ENCODE peak calls at places on chromosomes 13 and 19, in nine cellular contexts. O is transverse colon, H is Peyer's patch, F is HCT116, Q is uterus, W is thyroid gland, B is A549, Z is suprapubic skin, R is IMR-90. C is an unnamed sample. For H3K4me1, the result is how much of the 10 kb centered on the place peaks cover.

GRCh38 chr19:35501684-35502083 is 11.4 kb upstream of the KRTDAP start:
- DNase-seq in O (peak), H (no peak), F (no peak), Q (no peak), W (no peak), B (no peak), Z (no peak), R (no peak), C (no peak)

GRCh38 chr19:13099073-13099999 is 3.3 kb downstream of the LYL1 start:
- DNase-seq in O (peak), H (peak), F (no peak), Q (peak), W (peak), B (no peak), Z (peak), R (no peak), C (peak)

GRCh38 chr13:92682832-92683517 is 543.6 kb upstream of the GPC6 start:
- DNase-seq in O (no peak), H (no peak), F (no peak), Q (no peak), W (no peak), B (no peak), Z (no peak), R (no peak), C (no peak)

GRCh38 chr13:23541221-23541620 is 29.0 kb upstream of the TNFRSF19 start:
- DNase-seq in O (no peak), H (no peak), F (no peak), Q (no peak), W (no peak), B (no peak), Z (no peak), R (peak), C (no peak)

GRCh38 chr13:95503662-95504061 is 48.9 kb upstream of the CLDN10 start:
- DNase-seq in O (no peak), H (no peak), F (no peak), Q (no peak), W (no peak), B (no peak), Z (no peak), R (no peak), C (no peak)

GRCh38 chr19:13839938-13840750 is 36.8 kb upstream of the NANOS3 start:
- DNase-seq in O (peak), H (peak), F (no peak), Q (peak), W (peak), B (peak), Z (peak), R (peak), C (no peak)

GRCh38 chr19:11242864-11243797 is 3.7 kb downstream of the ANGPTL8 start:
- DNase-seq in O (peak), H (peak), F (peak), Q (peak), W (peak), B (peak), Z (peak), R (peak), C (peak)

GRCh38 chr13:36431204-36432105 is 840 bp upstream of the CCNA1 start:
- DNase-seq in O (no peak), H (no peak), F (no peak), Q (no peak), W (peak), B (no peak), Z (no peak), R (no peak), C (no peak)

GRCh38 chr13:112753868-112754267 is 64.0 kb downstream of the ATP11A start:
- DNase-seq in O (no peak), H (no peak), F (no peak), Q (no peak), W (no peak), B (no peak), Z (no peak), R (no peak), C (no peak)

GRCh38 chr13:25945596-25945995 is 106.2 kb downstream of the SHISA2 start:
- DNase-seq in O (no peak), H (no peak), F (no peak), Q (no peak), W (peak), B (no peak), Z (no peak), R (no peak), C (no peak)

GRCh38 chr19:32872391-32872790 is 2.8 kb upstream of the SLC7A9 start:
- DNase-seq in O (no peak), H (no peak), F (no peak), Q (no peak), W (no peak), B (no peak), Z (no peak), R (no peak), C (no peak)

GRCh38 chr13:73248154-73248553 is 189.3 kb downstream of the KLF5 start:
- DNase-seq in O (no peak), H (no peak), F (no peak), Q (no peak), W (no peak), B (no peak), Z (no peak), R (no peak), C (no peak)
- H3K4me1 ChIP-seq in O (under half), H (under half), F (under half), Q (under half), W (under half), B (under half), Z (under half), R (under half), C (under half)

DNA sequence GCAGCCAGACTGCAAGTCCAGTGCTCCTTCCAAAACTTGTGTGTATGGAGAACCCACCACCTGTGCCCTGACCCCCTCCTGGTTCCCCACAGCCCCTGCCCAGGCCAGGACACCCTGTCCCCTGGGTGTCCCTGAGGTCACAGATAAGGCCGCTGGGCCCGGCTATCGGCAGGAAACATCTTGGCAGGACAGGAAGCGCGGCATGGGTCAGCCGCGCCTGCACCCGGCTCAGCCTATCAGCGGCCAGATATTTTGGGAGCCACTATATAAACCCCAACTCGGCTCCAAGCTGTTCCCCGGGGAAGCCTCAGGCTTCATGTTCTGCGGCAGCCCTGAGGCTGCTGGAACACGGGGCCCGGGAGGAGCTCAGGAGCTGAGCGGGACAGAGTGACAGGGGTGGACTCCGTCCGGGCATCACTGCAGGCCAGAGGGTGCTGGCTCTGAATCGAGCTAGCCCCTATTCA is 60.8 kb downstream of the AP1M1 start:
- DNase-seq in O (peak), H (peak), F (no peak), Q (peak), W (peak), B (no peak), Z (no peak), R (no peak), C (peak)
- TF ChIP-seq POLR2A in O (peak), H (no peak), F (no peak), Q (peak), W (no peak), B (no peak), Z (peak), R (no peak), C (peak)

DNA sequence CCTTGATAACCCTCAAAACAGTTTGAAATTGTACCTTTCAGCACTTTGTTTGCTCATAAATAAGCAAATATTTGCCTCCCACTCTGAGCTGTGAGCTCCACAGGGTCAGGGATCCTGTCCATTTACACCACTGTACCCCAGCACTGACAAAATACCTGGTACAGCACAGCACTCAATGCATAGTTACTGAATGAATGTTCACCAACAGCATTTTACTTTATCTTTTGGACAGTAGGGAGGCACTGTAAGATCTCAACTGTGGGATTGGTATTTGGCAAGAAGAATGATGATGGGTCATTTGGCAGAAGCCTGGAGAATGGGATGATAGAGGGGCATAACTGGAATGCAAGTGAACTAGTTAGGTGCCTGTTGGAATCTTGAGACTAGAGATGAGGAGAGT is 127.2 kb upstream of the ARGLU1 start:
- DNase-seq in O (no peak), H (no peak), F (no peak), Q (no peak), W (no peak), B (no peak), Z (no peak), R (no peak), C (no peak)
- H3K4me1 ChIP-seq in O (under half), H (under half), F (under half), Q (under half), W (under half), B (under half), Z (under half), R (under half), C (under half)

GRCh38 chr19:48968179-48968661 is 3.1 kb downstream of the FTL start:
- DNase-seq in O (no peak), H (no peak), F (no peak), Q (no peak), W (peak), B (no peak), Z (no peak), R (peak), C (peak)
- TF ChIP-seq POLR2A in O (no peak), H (no peak), F (no peak), Q (no peak), W (no peak), B (no peak), Z (no peak), R (peak), C (no peak)

DNA sequence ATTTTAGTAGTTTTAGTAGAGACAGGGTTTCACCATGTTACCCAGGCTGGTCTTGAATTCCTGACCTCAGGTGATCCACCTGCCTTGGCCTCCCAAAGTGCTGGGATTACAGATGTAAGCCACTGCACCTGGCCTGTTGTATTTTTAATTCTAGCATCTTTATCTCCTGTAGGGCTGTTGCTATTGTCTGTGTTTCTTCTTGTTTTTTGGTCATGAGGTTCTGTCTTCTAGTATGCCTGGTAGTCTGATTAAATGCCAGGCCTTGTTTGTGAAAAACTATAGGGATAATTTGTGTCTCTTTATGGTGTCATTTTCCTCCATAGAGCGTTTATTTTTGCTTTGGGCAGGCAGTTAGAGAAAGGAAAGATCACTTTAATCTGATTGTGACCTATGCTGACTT is 3.1 kb downstream of the ARHGEF18 start:
- DNase-seq in O (no peak), H (no peak), F (no peak), Q (no peak), W (no peak), B (no peak), Z (no peak), R (no peak), C (no peak)
- H3K4me1 ChIP-seq in O (under half), H (under half), F (under half), Q (under half), W (under half), B (under half), Z (under half), R (under half), C (under half)

DNA sequence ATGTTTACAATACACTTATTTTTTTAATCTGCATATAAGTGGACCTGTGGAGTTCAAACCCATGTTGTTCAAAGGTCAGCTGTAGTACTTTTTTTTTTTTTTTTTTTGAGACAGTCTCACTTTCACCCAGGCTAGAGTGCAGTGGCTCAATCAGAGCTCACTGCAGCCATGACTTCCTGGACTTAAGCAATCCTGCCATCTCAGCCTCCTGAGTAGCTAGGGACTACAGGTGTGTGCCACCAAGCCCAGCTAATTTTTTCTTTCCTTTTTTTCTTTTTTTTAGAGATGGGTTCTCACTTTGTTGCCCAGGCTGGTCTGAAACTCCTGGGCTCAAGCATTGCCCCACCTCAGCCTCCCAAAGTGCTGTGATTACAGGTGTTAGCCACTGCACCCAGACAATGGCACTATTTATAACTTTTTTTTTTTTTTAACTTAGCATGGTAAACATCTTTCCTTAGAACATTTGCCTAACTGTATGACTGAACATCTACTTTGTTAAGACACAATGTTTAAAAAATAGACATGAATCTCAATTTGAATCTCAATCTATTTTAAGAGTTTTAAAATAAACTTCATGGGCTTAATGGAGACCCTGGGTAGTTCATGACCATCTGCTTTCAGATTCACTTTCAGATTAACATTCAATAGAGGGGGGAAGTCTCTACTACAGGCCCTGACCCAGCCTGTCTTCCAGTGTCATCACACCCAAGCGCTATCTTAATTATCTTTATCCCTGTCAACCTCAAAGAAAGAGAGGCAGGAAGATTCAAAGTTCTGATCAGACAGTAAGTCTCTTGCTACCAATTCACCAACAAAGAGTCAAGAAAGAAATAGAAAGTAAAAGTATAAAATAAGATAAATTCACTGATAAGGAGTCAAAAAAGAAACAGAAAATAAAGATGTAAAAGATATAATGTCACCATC is 97.7 kb upstream of the DOCK9 start:
- DNase-seq in O (no peak), H (no peak), F (no peak), Q (no peak), W (no peak), B (no peak), Z (no peak), R (no peak), C (no peak)
- TF ChIP-seq POLR2A in O (no peak), H (no peak), F (no peak), Q (no peak), W (no peak), B (no peak), Z (no peak), R (no peak), C (no peak)

GRCh38 chr19:38266981-38267597 is 2.7 kb downstream of the SPINT2 start:
- DNase-seq in O (peak), H (no peak), F (peak), Q (no peak), W (peak), B (peak), Z (no peak), R (peak), C (no peak)
- H3K4me1 ChIP-seq in O (half or more), H (under half), F (half or more), Q (under half), W (under half), B (half or more), Z (under half), R (under half), C (under half)